ENCODE peak calls at places on chromosome 2, in seven cellular contexts. O is astrocyte of the spinal cord; Y is sigmoid colon; T is fibroblast of pulmonary artery; N is PC-9; W is GM20000; Q is stimulated activated CD8-positive, alpha-beta memory T cell treated with anti-CD3 and anti-CD28 coated beads, Interleukin-2, amount 100 ng/mL, for 48 hours. A is an unnamed sample.
A peak's percentile ranks its signal among the peaks of the same experiment; 100 is the strongest.

GRCh38 chr2:128208023-128208422 is 110.6 kb downstream of the HS6ST1 start:
- DNase-seq in O (no peak), Y (no peak), T (no peak), N (no peak), W (no peak), Q (no peak), A (peak; percentile 71)

GRCh38 chr2:53826587-53827397 is 33.0 kb downstream of the GPR75 start:
- DNase-seq in O (no peak), Y (no peak), T (peak; percentile 43), N (no peak), W (no peak), Q (no peak), A (no peak)

GRCh38 chr2:128874608-128875007 is 555.9 kb upstream of the HS6ST1 start:
- DNase-seq in O (no peak), Y (no peak), T (no peak), N (no peak), W (no peak), Q (no peak), A (no peak)

GRCh38 chr2:178404380-178404767 is 46.6 kb downstream of the PRKRA start:
- DNase-seq in O (peak; percentile 73), Y (no peak), T (peak; percentile 73), N (no peak), W (peak; percentile 78), Q (no peak), A (no peak)

GRCh38 chr2:235677276-235677788 is 183.5 kb downstream of the AGAP1 start:
- DNase-seq in O (no peak), Y (peak; percentile 38), T (peak; percentile 46), N (no peak), W (no peak), Q (no peak), A (peak; percentile 43)

GRCh38 chr2:7044253-7045250 is 127.3 kb downstream of the RNF144A start:
- DNase-seq in O (peak; percentile 62), Y (peak; percentile 85), T (peak; percentile 71), N (peak; percentile 19), W (peak; percentile 74), Q (peak; percentile 30), A (no peak)

GRCh38 chr2:43539991-43540860 is 55.6 kb downstream of the THADA start:
- DNase-seq in O (peak; percentile 82), Y (peak; percentile 93), T (peak; percentile 95), N (no peak), W (no peak), Q (no peak), A (no peak)

GRCh38 chr2:169105433-169105832 is 36.1 kb downstream of the DHRS9 start:
- DNase-seq in O (no peak), Y (no peak), T (no peak), N (no peak), W (no peak), Q (no peak), A (no peak)

GRCh38 chr2:238699307-238700121 is 148.4 kb upstream of the TWIST2 start:
- DNase-seq in O (no peak), Y (no peak), T (no peak), N (no peak), W (no peak), Q (no peak), A (peak; percentile 84)

GRCh38 chr2:7427293-7428060 is 510.3 kb downstream of the RNF144A start:
- DNase-seq in O (peak; percentile 63), Y (no peak), T (peak; percentile 76), N (no peak), W (peak; percentile 71), Q (no peak), A (no peak)

GRCh38 chr2:88057437-88057844 is 1.9 kb upstream of the KRCC1 start:
- DNase-seq in O (no peak), Y (no peak), T (no peak), N (no peak), W (no peak), Q (no peak), A (no peak)